ENCODE peak calls at places on chromosome 18, in five cellular contexts. One of them, this sample, is unnamed.
A peak's percentile ranks its signal among the peaks of the same experiment; 100 is the strongest.

GRCh38 chr18:46756172-46756558 is 688 bp downstream of the ST8SIA5 start:
- DNase-seq in germinal center: no peak
- DNase-seq in effector memory CD4-positive, alpha-beta T cell: no peak
- DNase-seq in activated CD4-positive, alpha-beta memory T cell treated with anti-CD3 and anti-CD28 coated beads for 36 hours: no peak
- DNase-seq in fibroblast of villous mesenchyme: no peak
- DNase-seq in this sample: no peak

GRCh38 chr18:46519870-46520269 is 137.2 kb downstream of the LOXHD1 start:
- DNase-seq in germinal center: no peak
- DNase-seq in effector memory CD4-positive, alpha-beta T cell: no peak
- DNase-seq in activated CD4-positive, alpha-beta memory T cell treated with anti-CD3 and anti-CD28 coated beads for 36 hours: no peak
- DNase-seq in fibroblast of villous mesenchyme: no peak
- DNase-seq in this sample: no peak

GRCh38 chr18:22194151-22194598 is 24.8 kb downstream of the GATA6 start:
- DNase-seq in germinal center: no peak
- DNase-seq in effector memory CD4-positive, alpha-beta T cell: no peak
- DNase-seq in activated CD4-positive, alpha-beta memory T cell treated with anti-CD3 and anti-CD28 coated beads for 36 hours: no peak
- DNase-seq in fibroblast of villous mesenchyme: peak; percentile 65
- DNase-seq in this sample: no peak

GRCh38 chr18:74778191-74778847 is 180.6 kb downstream of the ZNF407 start:
- DNase-seq in germinal center: no peak
- DNase-seq in effector memory CD4-positive, alpha-beta T cell: no peak
- DNase-seq in activated CD4-positive, alpha-beta memory T cell treated with anti-CD3 and anti-CD28 coated beads for 36 hours: no peak
- DNase-seq in fibroblast of villous mesenchyme: no peak
- DNase-seq in this sample: no peak

GRCh38 chr18:49460958-49461601 is 635 bp upstream of the DYM start:
- DNase-seq in germinal center: no peak
- DNase-seq in effector memory CD4-positive, alpha-beta T cell: no peak
- DNase-seq in activated CD4-positive, alpha-beta memory T cell treated with anti-CD3 and anti-CD28 coated beads for 36 hours: no peak
- DNase-seq in fibroblast of villous mesenchyme: peak; percentile 42
- DNase-seq in this sample: no peak

GRCh38 chr18:3466051-3466450 is 16.1 kb downstream of the TGIF1 start:
- DNase-seq in germinal center: no peak
- DNase-seq in effector memory CD4-positive, alpha-beta T cell: no peak
- DNase-seq in activated CD4-positive, alpha-beta memory T cell treated with anti-CD3 and anti-CD28 coated beads for 36 hours: no peak
- DNase-seq in fibroblast of villous mesenchyme: peak; percentile 81
- DNase-seq in this sample: no peak

GRCh38 chr18:69830189-69830588 is 117.5 kb downstream of the CD226 start:
- DNase-seq in germinal center: no peak
- DNase-seq in effector memory CD4-positive, alpha-beta T cell: no peak
- DNase-seq in activated CD4-positive, alpha-beta memory T cell treated with anti-CD3 and anti-CD28 coated beads for 36 hours: no peak
- DNase-seq in fibroblast of villous mesenchyme: no peak
- DNase-seq in this sample: no peak

GRCh38 chr18:8424917-8425725 is 184.1 kb upstream of the RAB12 start:
- DNase-seq in germinal center: no peak
- DNase-seq in effector memory CD4-positive, alpha-beta T cell: no peak
- DNase-seq in activated CD4-positive, alpha-beta memory T cell treated with anti-CD3 and anti-CD28 coated beads for 36 hours: no peak
- DNase-seq in fibroblast of villous mesenchyme: peak; percentile 34
- DNase-seq in this sample: no peak

GRCh38 chr18:13915973-13916372 is 637 bp upstream of the MC2R start:
- DNase-seq in germinal center: no peak
- DNase-seq in effector memory CD4-positive, alpha-beta T cell: no peak
- DNase-seq in activated CD4-positive, alpha-beta memory T cell treated with anti-CD3 and anti-CD28 coated beads for 36 hours: no peak
- DNase-seq in fibroblast of villous mesenchyme: no peak
- DNase-seq in this sample: no peak

GRCh38 chr18:59911600-59911999 is 11.8 kb downstream of the PMAIP1 start:
- DNase-seq in germinal center: no peak
- DNase-seq in effector memory CD4-positive, alpha-beta T cell: no peak
- DNase-seq in activated CD4-positive, alpha-beta memory T cell treated with anti-CD3 and anti-CD28 coated beads for 36 hours: no peak
- DNase-seq in fibroblast of villous mesenchyme: peak; percentile 35
- DNase-seq in this sample: no peak

GRCh38 chr18:47731276-47731675 is 199.2 kb downstream of the SMAD2 start:
- DNase-seq in germinal center: no peak
- DNase-seq in effector memory CD4-positive, alpha-beta T cell: no peak
- DNase-seq in activated CD4-positive, alpha-beta memory T cell treated with anti-CD3 and anti-CD28 coated beads for 36 hours: no peak
- DNase-seq in fibroblast of villous mesenchyme: no peak
- DNase-seq in this sample: no peak

GRCh38 chr18:596288-596881 is 403 bp upstream of the CLUL1 start:
- DNase-seq in germinal center: peak; percentile 68
- DNase-seq in effector memory CD4-positive, alpha-beta T cell: no peak
- DNase-seq in activated CD4-positive, alpha-beta memory T cell treated with anti-CD3 and anti-CD28 coated beads for 36 hours: no peak
- DNase-seq in fibroblast of villous mesenchyme: no peak
- DNase-seq in this sample: peak; percentile 57

GRCh38 chr18:11245889-11246288 is 96.5 kb upstream of the PIEZO2 start:
- DNase-seq in germinal center: no peak
- DNase-seq in effector memory CD4-positive, alpha-beta T cell: no peak
- DNase-seq in activated CD4-positive, alpha-beta memory T cell treated with anti-CD3 and anti-CD28 coated beads for 36 hours: no peak
- DNase-seq in fibroblast of villous mesenchyme: no peak
- DNase-seq in this sample: no peak

GRCh38 chr18:22322251-22322691 is 95.4 kb downstream of the CTAGE1 start:
- DNase-seq in germinal center: no peak
- DNase-seq in effector memory CD4-positive, alpha-beta T cell: no peak
- DNase-seq in activated CD4-positive, alpha-beta memory T cell treated with anti-CD3 and anti-CD28 coated beads for 36 hours: no peak
- DNase-seq in fibroblast of villous mesenchyme: peak; percentile 83
- DNase-seq in this sample: no peak

GRCh38 chr18:79605481-79605880 is 74.1 kb upstream of the CTDP1 start:
- DNase-seq in germinal center: no peak
- DNase-seq in effector memory CD4-positive, alpha-beta T cell: no peak
- DNase-seq in activated CD4-positive, alpha-beta memory T cell treated with anti-CD3 and anti-CD28 coated beads for 36 hours: no peak
- DNase-seq in fibroblast of villous mesenchyme: no peak
- DNase-seq in this sample: no peak

GRCh38 chr18:55275042-55275897 is 312.7 kb downstream of the TCF4 start:
- DNase-seq in germinal center: peak; percentile 13
- DNase-seq in effector memory CD4-positive, alpha-beta T cell: no peak
- DNase-seq in activated CD4-positive, alpha-beta memory T cell treated with anti-CD3 and anti-CD28 coated beads for 36 hours: no peak
- DNase-seq in fibroblast of villous mesenchyme: peak; percentile 78
- DNase-seq in this sample: no peak

GRCh38 chr18:45839415-45840395 is 14.2 kb downstream of the SIGLEC15 start:
- DNase-seq in germinal center: no peak
- DNase-seq in effector memory CD4-positive, alpha-beta T cell: no peak
- DNase-seq in activated CD4-positive, alpha-beta memory T cell treated with anti-CD3 and anti-CD28 coated beads for 36 hours: peak; percentile 48
- DNase-seq in fibroblast of villous mesenchyme: peak; percentile 76
- DNase-seq in this sample: no peak

GRCh38 chr18:46916551-46917107 is 678 bp downstream of the PIAS2 start:
- DNase-seq in germinal center: no peak
- DNase-seq in effector memory CD4-positive, alpha-beta T cell: peak; percentile 12
- DNase-seq in activated CD4-positive, alpha-beta memory T cell treated with anti-CD3 and anti-CD28 coated beads for 36 hours: no peak
- DNase-seq in fibroblast of villous mesenchyme: peak; percentile 40
- DNase-seq in this sample: no peak

GRCh38 chr18:304887-305529 is 37.2 kb upstream of the THOC1 start:
- DNase-seq in germinal center: no peak
- DNase-seq in effector memory CD4-positive, alpha-beta T cell: no peak
- DNase-seq in activated CD4-positive, alpha-beta memory T cell treated with anti-CD3 and anti-CD28 coated beads for 36 hours: no peak
- DNase-seq in fibroblast of villous mesenchyme: no peak
- DNase-seq in this sample: no peak

GRCh38 chr18:3584897-3585460 is 135.0 kb downstream of the TGIF1 start:
- DNase-seq in germinal center: peak; percentile 75
- DNase-seq in effector memory CD4-positive, alpha-beta T cell: no peak
- DNase-seq in activated CD4-positive, alpha-beta memory T cell treated with anti-CD3 and anti-CD28 coated beads for 36 hours: no peak
- DNase-seq in fibroblast of villous mesenchyme: no peak
- DNase-seq in this sample: no peak

GRCh38 chr18:31042391-31043181 is at the start of gene DSC3:
- DNase-seq in germinal center: no peak
- DNase-seq in effector memory CD4-positive, alpha-beta T cell: no peak
- DNase-seq in activated CD4-positive, alpha-beta memory T cell treated with anti-CD3 and anti-CD28 coated beads for 36 hours: no peak
- DNase-seq in fibroblast of villous mesenchyme: no peak
- DNase-seq in this sample: peak; percentile 59

GRCh38 chr18:72342933-72343332 is 201.2 kb downstream of the CBLN2 start:
- DNase-seq in germinal center: no peak
- DNase-seq in effector memory CD4-positive, alpha-beta T cell: no peak
- DNase-seq in activated CD4-positive, alpha-beta memory T cell treated with anti-CD3 and anti-CD28 coated beads for 36 hours: no peak
- DNase-seq in fibroblast of villous mesenchyme: peak; percentile 23
- DNase-seq in this sample: no peak

GRCh38 chr18:35717182-35717581 is 135.6 kb downstream of the GALNT1 start:
- DNase-seq in germinal center: no peak
- DNase-seq in effector memory CD4-positive, alpha-beta T cell: no peak
- DNase-seq in activated CD4-positive, alpha-beta memory T cell treated with anti-CD3 and anti-CD28 coated beads for 36 hours: no peak
- DNase-seq in fibroblast of villous mesenchyme: no peak
- DNase-seq in this sample: no peak

GRCh38 chr18:21943456-21943855 is 202.9 kb downstream of the MIB1 start:
- DNase-seq in germinal center: no peak
- DNase-seq in effector memory CD4-positive, alpha-beta T cell: no peak
- DNase-seq in activated CD4-positive, alpha-beta memory T cell treated with anti-CD3 and anti-CD28 coated beads for 36 hours: no peak
- DNase-seq in fibroblast of villous mesenchyme: no peak
- DNase-seq in this sample: no peak

GRCh38 chr18:5574843-5575242 is 31.0 kb upstream of the EPB41L3 start:
- DNase-seq in germinal center: no peak
- DNase-seq in effector memory CD4-positive, alpha-beta T cell: no peak
- DNase-seq in activated CD4-positive, alpha-beta memory T cell treated with anti-CD3 and anti-CD28 coated beads for 36 hours: no peak
- DNase-seq in fibroblast of villous mesenchyme: no peak
- DNase-seq in this sample: no peak

GRCh38 chr18:79806976-79807841 is 9.5 kb downstream of the KCNG2 start:
- DNase-seq in germinal center: no peak
- DNase-seq in effector memory CD4-positive, alpha-beta T cell: no peak
- DNase-seq in activated CD4-positive, alpha-beta memory T cell treated with anti-CD3 and anti-CD28 coated beads for 36 hours: no peak
- DNase-seq in fibroblast of villous mesenchyme: no peak
- DNase-seq in this sample: no peak

GRCh38 chr18:59228361-59228760 is 8.4 kb downstream of the GRP start:
- DNase-seq in germinal center: no peak
- DNase-seq in effector memory CD4-positive, alpha-beta T cell: no peak
- DNase-seq in activated CD4-positive, alpha-beta memory T cell treated with anti-CD3 and anti-CD28 coated beads for 36 hours: no peak
- DNase-seq in fibroblast of villous mesenchyme: peak; percentile 29
- DNase-seq in this sample: no peak

GRCh38 chr18:6781179-6781714 is 51.7 kb downstream of the ARHGAP28 start:
- DNase-seq in germinal center: no peak
- DNase-seq in effector memory CD4-positive, alpha-beta T cell: no peak
- DNase-seq in activated CD4-positive, alpha-beta memory T cell treated with anti-CD3 and anti-CD28 coated beads for 36 hours: no peak
- DNase-seq in fibroblast of villous mesenchyme: no peak
- DNase-seq in this sample: no peak

GRCh38 chr18:21996261-21996892 is 173.0 kb upstream of the GATA6 start:
- DNase-seq in germinal center: no peak
- DNase-seq in effector memory CD4-positive, alpha-beta T cell: no peak
- DNase-seq in activated CD4-positive, alpha-beta memory T cell treated with anti-CD3 and anti-CD28 coated beads for 36 hours: no peak
- DNase-seq in fibroblast of villous mesenchyme: peak; percentile 11
- DNase-seq in this sample: no peak

This sample was measured in GM06990.